ENCODE peak calls at places on chromosomes 13 and 19, in five cellular contexts. One of them, this sample, is unnamed. For H3K36me3, the result is how much of the 10 kb centered on the place peaks cover.

GRCh38 chr13:35474551-35474950 is 1.9 kb downstream of the MAB21L1 start:
- DNase-seq in uterus: no peak
- DNase-seq in right lobe of liver: no peak
- DNase-seq in spleen: no peak
- DNase-seq in Peyer's patch: no peak
- DNase-seq in this sample: no peak

GRCh38 chr13:26378116-26378515 is 124.2 kb downstream of the CDK8 start:
- DNase-seq in spleen: no peak
- DNase-seq in uterus: no peak
- DNase-seq in right lobe of liver: no peak
- DNase-seq in Peyer's patch: no peak
- DNase-seq in this sample: no peak

GRCh38 chr19:5799247-5800241 is 5.3 kb upstream of the NRTN start:
- DNase-seq in right lobe of liver: peak
- DNase-seq in spleen: peak
- DNase-seq in uterus: no peak
- DNase-seq in Peyer's patch: no peak
- DNase-seq in this sample: peak

GRCh38 chr13:113970810-113971470 is 2.9 kb downstream of the C13orf46 start:
- DNase-seq in spleen: peak
- DNase-seq in uterus: peak
- DNase-seq in Peyer's patch: no peak
- DNase-seq in right lobe of liver: peak
- DNase-seq in this sample: no peak

GRCh38 chr19:30254789-30255188 is 117.4 kb upstream of the ZNF536 start:
- DNase-seq in uterus: no peak
- DNase-seq in right lobe of liver: no peak
- DNase-seq in spleen: no peak
- DNase-seq in Peyer's patch: no peak
- DNase-seq in this sample: no peak

GRCh38 chr19:3366104-3366760 is at the start of gene NFIC:
- DNase-seq in uterus: peak
- DNase-seq in right lobe of liver: peak
- DNase-seq in spleen: peak
- DNase-seq in Peyer's patch: peak
- DNase-seq in this sample: peak

GRCh38 chr13:27712421-27712820 is 79.9 kb upstream of the GSX1 start:
- DNase-seq in right lobe of liver: peak
- DNase-seq in spleen: no peak
- DNase-seq in uterus: no peak
- DNase-seq in Peyer's patch: peak
- DNase-seq in this sample: peak

GRCh38 chr13:30877335-30877734 is 28.7 kb upstream of the MEDAG start:
- DNase-seq in spleen: no peak
- DNase-seq in Peyer's patch: no peak
- DNase-seq in uterus: no peak
- DNase-seq in right lobe of liver: no peak
- DNase-seq in this sample: no peak

GRCh38 chr19:543912-544608 is at the start of gene GZMM:
- DNase-seq in right lobe of liver: peak
- DNase-seq in uterus: no peak
- DNase-seq in spleen: peak
- DNase-seq in Peyer's patch: peak
- DNase-seq in this sample: no peak

GRCh38 chr19:38676878-38677646 is 29.6 kb downstream of the ACTN4 start:
- DNase-seq in uterus: no peak
- DNase-seq in right lobe of liver: no peak
- DNase-seq in Peyer's patch: no peak
- DNase-seq in spleen: peak
- DNase-seq in this sample: no peak

GRCh38 chr19:566403-566802 is 6.0 kb upstream of the BSG start:
- DNase-seq in right lobe of liver: peak
- DNase-seq in spleen: no peak
- DNase-seq in uterus: peak
- DNase-seq in Peyer's patch: no peak
- DNase-seq in this sample: peak

GRCh38 chr19:56109216-56109615 is 11.9 kb downstream of the ZNF787 start:
- DNase-seq in spleen: no peak
- DNase-seq in right lobe of liver: no peak
- DNase-seq in uterus: no peak
- DNase-seq in Peyer's patch: no peak
- DNase-seq in this sample: peak

GRCh38 chr19:56071151-56071550 is 49.9 kb downstream of the ZNF787 start:
- DNase-seq in spleen: peak
- DNase-seq in Peyer's patch: no peak
- DNase-seq in right lobe of liver: peak
- DNase-seq in uterus: no peak
- DNase-seq in this sample: no peak

GRCh38 chr19:16825312-16826168 is 3.7 kb upstream of the SIN3B start:
- DNase-seq in Peyer's patch: no peak
- DNase-seq in uterus: peak
- DNase-seq in spleen: no peak
- DNase-seq in right lobe of liver: peak
- DNase-seq in this sample: peak

DNA sequence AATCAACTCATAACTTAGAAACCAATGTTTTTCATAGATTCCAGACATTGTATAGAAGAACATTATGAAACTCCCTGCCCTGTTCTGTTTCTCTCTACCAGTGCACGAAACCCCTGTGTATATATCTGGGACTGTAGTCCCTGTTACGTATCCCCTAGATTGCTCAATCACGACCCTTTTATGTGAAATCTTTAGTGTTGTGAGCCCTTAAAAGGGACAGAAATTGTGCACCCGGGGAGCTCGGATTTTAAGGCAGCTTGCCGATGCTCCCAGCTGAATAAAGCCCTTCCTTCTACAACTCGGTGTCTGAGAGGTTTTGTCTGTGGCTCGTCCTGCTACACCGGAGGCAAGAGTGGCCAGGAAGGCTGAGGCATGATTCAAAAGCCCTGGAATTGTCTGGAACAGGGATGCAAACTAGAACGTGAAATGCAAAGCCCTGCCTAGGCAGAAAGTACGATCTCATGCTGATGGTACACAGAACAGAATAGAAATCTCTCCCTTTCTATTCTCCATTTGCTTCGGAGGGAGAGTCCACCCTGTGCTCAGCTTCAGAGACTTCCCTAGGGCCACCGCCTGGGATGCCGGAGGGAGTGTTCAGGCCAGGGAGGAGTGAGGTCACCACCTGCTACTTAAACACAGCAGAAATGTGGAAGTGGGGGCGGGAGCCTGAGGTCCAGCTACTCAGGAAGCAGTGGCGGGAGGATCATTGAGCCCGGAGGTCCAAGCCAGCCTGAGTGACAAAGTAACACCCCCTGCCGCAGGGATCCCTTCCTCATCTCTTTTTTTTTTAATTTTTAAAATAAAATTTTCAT is 760 bp upstream of the ZNF888 start:
- DNase-seq in right lobe of liver: no peak
- DNase-seq in spleen: peak
- DNase-seq in Peyer's patch: no peak
- DNase-seq in uterus: peak
- DNase-seq in this sample: peak
- H3K4me3 ChIP-seq in right lobe of liver: peak
- H3K4me3 ChIP-seq in spleen: peak
- H3K4me3 ChIP-seq in Peyer's patch: peak
- H3K4me3 ChIP-seq in uterus: peak
- H3K4me3 ChIP-seq in this sample: peak

GRCh38 chr19:46126086-46126485 is 1.6 kb upstream of the IGFL3 start:
- DNase-seq in right lobe of liver: no peak
- DNase-seq in uterus: no peak
- DNase-seq in spleen: no peak
- DNase-seq in Peyer's patch: no peak
- DNase-seq in this sample: no peak
- TF ChIP-seq POLR2A in right lobe of liver: no peak
- TF ChIP-seq POLR2A in uterus: no peak
- TF ChIP-seq POLR2A in spleen: no peak
- TF ChIP-seq POLR2A in Peyer's patch: no peak
- TF ChIP-seq POLR2A in this sample: no peak

GRCh38 chr13:69677343-69677742 is 430.3 kb upstream of the ATXN8OS start:
- DNase-seq in right lobe of liver: no peak
- DNase-seq in Peyer's patch: no peak
- DNase-seq in spleen: no peak
- DNase-seq in uterus: no peak
- DNase-seq in this sample: no peak

GRCh38 chr13:69676286-69676685 is 431.3 kb upstream of the ATXN8OS start:
- DNase-seq in Peyer's patch: no peak
- DNase-seq in right lobe of liver: no peak
- DNase-seq in spleen: no peak
- DNase-seq in uterus: no peak
- DNase-seq in this sample: no peak

GRCh38 chr13:69683921-69684663 is 423.5 kb upstream of the ATXN8OS start:
- DNase-seq in spleen: no peak
- DNase-seq in Peyer's patch: no peak
- DNase-seq in uterus: no peak
- DNase-seq in right lobe of liver: no peak
- DNase-seq in this sample: no peak

DNA sequence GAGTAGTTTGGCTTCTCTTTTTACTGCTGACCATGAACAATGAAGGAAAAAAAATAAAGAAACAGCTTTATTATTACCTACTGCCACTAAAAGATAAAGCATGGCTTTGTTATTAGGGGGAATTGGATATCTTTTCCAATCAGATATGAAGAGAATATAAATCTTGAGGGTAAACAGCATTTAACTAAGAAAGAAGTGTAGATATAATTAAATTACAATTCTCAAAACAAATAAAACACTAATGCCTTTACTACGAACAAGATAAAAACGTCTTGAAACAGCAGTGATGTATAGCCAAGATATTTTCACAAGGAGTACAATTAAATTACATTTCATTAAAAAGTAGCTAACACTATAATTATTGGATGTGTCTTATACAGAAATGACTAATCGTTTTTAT is 425.9 kb upstream of the ATXN8OS start:
- DNase-seq in right lobe of liver: no peak
- DNase-seq in uterus: no peak
- DNase-seq in spleen: no peak
- DNase-seq in Peyer's patch: no peak
- DNase-seq in this sample: no peak
- H3K36me3 ChIP-seq in right lobe of liver: under half
- H3K36me3 ChIP-seq in uterus: under half
- H3K36me3 ChIP-seq in spleen: under half
- H3K36me3 ChIP-seq in Peyer's patch: under half
- H3K36me3 ChIP-seq in this sample: under half

GRCh38 chr13:46598140-46598819 is 45.3 kb downstream of the LRCH1 start:
- DNase-seq in Peyer's patch: no peak
- DNase-seq in right lobe of liver: no peak
- DNase-seq in spleen: no peak
- DNase-seq in uterus: no peak
- DNase-seq in this sample: no peak
- H3K4me3 ChIP-seq in Peyer's patch: no peak
- H3K4me3 ChIP-seq in right lobe of liver: no peak
- H3K4me3 ChIP-seq in spleen: peak
- H3K4me3 ChIP-seq in uterus: no peak
- H3K4me3 ChIP-seq in this sample: no peak

DNA sequence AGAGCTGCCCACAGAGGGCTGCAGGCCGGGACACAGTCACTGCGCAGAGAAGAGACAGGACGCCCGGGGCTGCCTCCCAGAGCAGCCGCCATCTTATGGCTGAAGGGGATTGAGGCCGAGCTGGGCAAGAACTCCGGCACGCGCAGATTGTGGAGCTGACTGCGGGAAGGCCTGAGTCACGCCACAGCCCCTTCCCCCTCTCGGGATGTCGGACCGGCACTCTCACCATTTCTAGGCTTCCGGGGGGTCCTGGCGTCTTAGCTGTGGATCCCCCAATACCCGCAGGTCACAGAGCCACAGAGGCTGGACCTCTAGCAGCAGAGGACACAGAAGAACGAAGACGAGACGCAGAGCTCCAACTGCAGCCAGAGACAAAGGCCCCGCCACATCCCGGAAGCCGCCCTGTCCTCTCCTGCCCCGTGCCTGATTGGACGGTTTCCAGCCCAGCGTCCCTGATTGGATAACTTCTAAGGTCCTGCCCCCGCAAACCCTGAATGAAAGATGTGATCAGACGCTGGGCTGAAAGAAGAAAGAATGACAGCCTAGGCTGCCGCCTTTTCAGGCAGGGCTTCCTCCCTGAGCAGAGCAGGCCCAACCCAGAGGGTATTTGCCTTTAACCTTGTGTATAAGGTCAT is at the start of gene ZNF43:
- DNase-seq in Peyer's patch: peak
- DNase-seq in right lobe of liver: peak
- DNase-seq in uterus: peak
- DNase-seq in spleen: peak
- DNase-seq in this sample: peak
- TF ChIP-seq POLR2A in Peyer's patch: peak
- TF ChIP-seq POLR2A in right lobe of liver: peak
- TF ChIP-seq POLR2A in uterus: peak
- TF ChIP-seq POLR2A in spleen: peak
- TF ChIP-seq POLR2A in this sample: peak

GRCh38 chr19:54152267-54152666 is 7.3 kb downstream of the LENG1 start:
- DNase-seq in uterus: no peak
- DNase-seq in spleen: no peak
- DNase-seq in right lobe of liver: no peak
- DNase-seq in Peyer's patch: no peak
- DNase-seq in this sample: no peak
- H3K36me3 ChIP-seq in uterus: under half
- H3K36me3 ChIP-seq in spleen: half or more
- H3K36me3 ChIP-seq in right lobe of liver: under half
- H3K36me3 ChIP-seq in Peyer's patch: half or more
- H3K36me3 ChIP-seq in this sample: under half

GRCh38 chr13:43129511-43130130 is 106.2 kb downstream of the DNAJC15 start:
- DNase-seq in Peyer's patch: no peak
- DNase-seq in right lobe of liver: no peak
- DNase-seq in spleen: no peak
- DNase-seq in uterus: no peak
- DNase-seq in this sample: no peak
- H3K4me3 ChIP-seq in Peyer's patch: no peak
- H3K4me3 ChIP-seq in right lobe of liver: no peak
- H3K4me3 ChIP-seq in spleen: no peak
- H3K4me3 ChIP-seq in uterus: no peak
- H3K4me3 ChIP-seq in this sample: no peak

DNA sequence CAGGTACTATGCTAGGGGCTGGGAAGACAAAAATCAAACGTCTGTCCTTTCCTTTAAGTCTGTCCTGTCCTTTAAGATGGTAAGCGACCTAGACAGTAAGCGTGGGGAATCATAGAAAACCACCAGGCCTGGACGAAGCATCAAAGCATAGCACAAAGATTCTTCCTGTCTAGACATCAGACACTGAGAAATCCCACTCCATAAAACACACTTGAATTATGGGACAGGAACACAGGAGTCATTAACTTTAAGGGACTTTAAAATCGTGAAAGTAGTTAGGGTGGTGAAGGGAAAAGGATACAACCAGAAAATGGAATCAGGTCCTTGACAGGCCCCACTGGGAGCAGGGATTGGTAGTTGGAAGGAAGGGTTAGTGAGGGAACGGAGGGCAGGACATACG is 31.7 kb upstream of the C1QTNF9 start:
- DNase-seq in Peyer's patch: no peak
- DNase-seq in spleen: no peak
- DNase-seq in uterus: no peak
- DNase-seq in right lobe of liver: no peak
- DNase-seq in this sample: no peak
- TF ChIP-seq POLR2A in Peyer's patch: no peak
- TF ChIP-seq POLR2A in spleen: no peak
- TF ChIP-seq POLR2A in uterus: no peak
- TF ChIP-seq POLR2A in right lobe of liver: no peak
- TF ChIP-seq POLR2A in this sample: no peak